ENCODE peak calls at places on chromosomes 1 and 21, in five cellular contexts. L is cardiac fibroblast, J is brain microvascular endothelial cell, F is esophagus muscularis mucosa, B is colonic mucosa. U is an unnamed sample.

GRCh38 chr1:189904509-189904908 is 573.2 kb downstream of the BRINP3 start:
- DNase-seq in L (no peak), J (no peak), F (no peak), B (no peak), U (no peak)

GRCh38 chr1:8520483-8520966 is 202.6 kb downstream of the SLC45A1 start:
- DNase-seq in L (no peak), J (no peak), F (no peak), B (no peak), U (no peak)

GRCh38 chr1:91871994-91872393 is 14.0 kb downstream of the TGFBR3 start:
- DNase-seq in L (peak; percentile 63), J (no peak), F (no peak), B (no peak), U (peak; percentile 75)

GRCh38 chr1:101436100-101436511 is 199.3 kb downstream of the S1PR1 start:
- DNase-seq in L (no peak), J (no peak), F (no peak), B (no peak), U (no peak)

GRCh38 chr1:35524106-35524505 is 33.1 kb downstream of the KIAA0319L start:
- DNase-seq in L (no peak), J (no peak), F (no peak), B (no peak), U (no peak)

GRCh38 chr1:53592985-53593757 is 134.0 kb downstream of the DMRTB1 start:
- DNase-seq in L (no peak), J (no peak), F (no peak), B (no peak), U (no peak)

GRCh38 chr1:158045639-158046038 is 52.2 kb downstream of the KIRREL1 start:
- DNase-seq in L (peak; percentile 90), J (peak; percentile 75), F (no peak), B (peak; percentile 28), U (peak; percentile 72)

GRCh38 chr1:162178432-162178831 is 108.9 kb downstream of the NOS1AP start:
- DNase-seq in L (no peak), J (no peak), F (no peak), B (no peak), U (no peak)

GRCh38 chr1:9279172-9279840 is 13.4 kb upstream of the SPSB1 start:
- DNase-seq in L (no peak), J (no peak), F (no peak), B (peak; percentile 88), U (no peak)

GRCh38 chr1:205613854-205614412 is 17.9 kb downstream of the ELK4 start:
- DNase-seq in L (no peak), J (no peak), F (no peak), B (no peak), U (no peak)

GRCh38 chr21:45334134-45334533 is 46.4 kb upstream of the POFUT2 start:
- DNase-seq in L (no peak), J (no peak), F (no peak), B (no peak), U (no peak)

GRCh38 chr1:200535605-200536004 is 84.9 kb downstream of the KIF14 start:
- DNase-seq in L (no peak), J (no peak), F (no peak), B (peak; percentile 38), U (peak; percentile 16)

GRCh38 chr1:66996018-66996682 is 57.8 kb downstream of the SLC35D1 start:
- DNase-seq in L (peak; percentile 85), J (peak; percentile 74), F (no peak), B (peak; percentile 75), U (peak; percentile 76)

GRCh38 chr1:101738475-101738874 is 258.3 kb downstream of the OLFM3 start:
- DNase-seq in L (peak; percentile 58), J (no peak), F (no peak), B (no peak), U (peak; percentile 3)

GRCh38 chr1:66330711-66331110 is 203.2 kb upstream of the SGIP1 start:
- DNase-seq in L (peak; percentile 59), J (no peak), F (no peak), B (no peak), U (peak; percentile 58)

GRCh38 chr1:104125935-104126334 is 376.2 kb downstream of the AMY1C start:
- DNase-seq in L (no peak), J (no peak), F (no peak), B (no peak), U (no peak)

GRCh38 chr1:183487686-183488442 is 15.6 kb downstream of the SMG7 start:
- DNase-seq in L (no peak), J (no peak), F (no peak), B (no peak), U (no peak)

GRCh38 chr1:159088050-159088449 is 11.5 kb upstream of the AIM2 start:
- DNase-seq in L (peak; percentile 80), J (peak; percentile 60), F (no peak), B (no peak), U (peak; percentile 56)

GRCh38 chr1:225426395-225427248 is 1.2 kb downstream of the LBR start:
- DNase-seq in L (peak; percentile 35), J (no peak), F (no peak), B (peak; percentile 52), U (peak; percentile 42)

GRCh38 chr1:29417558-29417858 is 181.2 kb downstream of the PTPRU start:
- DNase-seq in L (no peak), J (no peak), F (no peak), B (no peak), U (no peak)

GRCh38 chr1:116309090-116309870 is 63.8 kb upstream of the ATP1A1 start:
- DNase-seq in L (no peak), J (no peak), F (peak; percentile 82), B (no peak), U (no peak)

GRCh38 chr1:47211796-47212269 is 20.2 kb downstream of the TAL1 start:
- DNase-seq in L (peak; percentile 80), J (no peak), F (no peak), B (peak; percentile 28), U (no peak)

GRCh38 chr21:23130308-23130707 is 2132.1 kb downstream of the NCAM2 start:
- DNase-seq in L (no peak), J (no peak), F (no peak), B (no peak), U (no peak)

DNA sequence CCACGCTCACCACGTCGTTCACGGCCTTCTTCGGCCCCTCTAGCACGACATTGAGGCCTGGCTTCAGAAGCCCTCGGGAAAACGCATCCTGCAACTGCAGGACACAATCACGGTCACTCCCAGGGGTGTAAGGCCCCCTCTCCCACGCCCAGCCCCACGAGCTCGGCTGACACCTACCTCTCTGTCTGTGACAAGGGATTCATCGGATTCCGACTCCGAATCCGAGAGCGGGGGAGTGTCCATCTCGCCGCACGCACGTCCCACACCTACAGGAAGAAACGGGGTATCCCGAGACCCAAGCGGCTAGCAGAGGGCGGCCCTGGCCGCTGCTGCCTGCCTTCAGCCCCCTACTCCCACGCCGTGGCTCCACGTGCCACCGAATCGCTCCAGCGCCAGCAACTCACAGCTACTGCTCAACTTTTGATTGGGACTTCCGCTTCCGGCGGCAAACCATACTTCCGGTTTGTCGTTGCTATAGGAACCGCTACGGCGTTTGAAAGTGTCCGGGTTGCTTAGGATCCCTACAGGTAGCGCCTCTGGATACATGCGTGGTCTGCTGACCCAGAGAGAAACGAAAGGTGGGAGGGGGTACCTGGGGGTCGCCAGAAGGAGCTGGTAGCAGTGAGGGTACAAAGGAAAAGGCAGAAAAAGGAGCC is at the start of the genes CFAP57 and EBNA1BP2:
- DNase-seq in L (peak; percentile 95), J (peak; percentile 95), F (peak; percentile 98), B (peak; percentile 93), U (peak; percentile 95)
- H3K4me3 ChIP-seq in L (peak within 1 kb of the TSS; percentile 91), J (peak within 1 kb of the TSS; percentile 98), F (peak within 1 kb of the TSS; percentile 65), B (peak within 1 kb of the TSS; percentile 85), U (peak within 1 kb of the TSS; percentile 99)

GRCh38 chr1:68051475-68051874 is 1.0 kb upstream of the DIRAS3 start:
- DNase-seq in L (peak; percentile 82), J (peak; percentile 67), F (no peak), B (peak; percentile 26), U (peak; percentile 70)
- TF ChIP-seq CTCF in L (peak; percentile 73), J (peak; percentile 80), F (no peak), B (no peak), U (peak; percentile 61)

DNA sequence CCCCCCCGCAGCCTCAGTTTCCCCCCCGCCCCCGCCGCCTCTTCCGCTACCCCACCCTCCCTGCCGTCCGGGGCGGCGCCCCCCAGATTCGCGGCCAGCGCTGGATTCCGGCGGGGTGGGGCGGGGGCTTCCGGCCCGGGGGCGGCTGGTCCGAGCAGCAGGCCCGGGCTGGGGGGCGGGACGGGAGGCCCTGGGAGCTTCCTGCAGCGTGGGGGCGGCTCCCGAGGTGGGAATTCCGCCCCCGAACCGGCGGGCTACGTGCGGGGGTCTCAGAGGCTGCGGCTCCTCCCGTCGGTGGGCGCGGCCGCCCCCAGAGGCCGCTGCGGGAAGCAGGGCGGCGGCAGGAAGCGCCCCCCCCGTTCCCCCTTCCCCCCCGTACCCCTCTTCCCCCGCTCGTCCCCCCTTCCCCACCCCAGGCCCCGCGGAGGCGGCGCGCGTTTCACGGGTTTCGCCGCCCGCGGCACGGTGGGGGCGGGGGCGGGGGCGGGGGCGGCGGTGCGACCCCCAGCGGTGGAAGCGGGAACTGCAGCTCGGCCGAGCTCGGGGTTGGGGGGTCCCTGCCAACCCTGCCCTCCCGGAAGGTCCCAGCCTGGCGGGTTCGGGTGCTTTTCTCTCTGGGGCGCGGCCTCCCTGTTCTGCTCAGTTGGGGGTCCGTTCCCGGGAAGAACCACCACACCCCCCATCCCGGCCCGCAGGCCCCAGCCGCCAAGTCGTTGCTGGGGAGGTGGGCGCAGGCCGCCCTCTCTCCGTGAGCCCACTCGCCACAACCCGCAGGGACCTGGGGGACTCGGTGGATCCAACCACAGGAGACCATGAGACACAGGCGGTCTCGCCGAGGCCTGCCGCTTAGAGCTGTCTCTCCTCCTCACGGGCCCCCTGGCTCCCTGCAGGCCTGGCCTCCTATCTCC is 76.3 kb downstream of the MORN1 start:
- DNase-seq in L (peak; percentile 69), J (no peak), F (no peak), B (peak; percentile 48), U (peak; percentile 65)
- H3K4me3 ChIP-seq in L (peak overlapping the region; percentile 50), J (peak overlapping the region; percentile 38), F (peak overlapping the region; percentile 86), B (peak overlapping the region; percentile 56), U (peak overlapping the region; percentile 45)

DNA sequence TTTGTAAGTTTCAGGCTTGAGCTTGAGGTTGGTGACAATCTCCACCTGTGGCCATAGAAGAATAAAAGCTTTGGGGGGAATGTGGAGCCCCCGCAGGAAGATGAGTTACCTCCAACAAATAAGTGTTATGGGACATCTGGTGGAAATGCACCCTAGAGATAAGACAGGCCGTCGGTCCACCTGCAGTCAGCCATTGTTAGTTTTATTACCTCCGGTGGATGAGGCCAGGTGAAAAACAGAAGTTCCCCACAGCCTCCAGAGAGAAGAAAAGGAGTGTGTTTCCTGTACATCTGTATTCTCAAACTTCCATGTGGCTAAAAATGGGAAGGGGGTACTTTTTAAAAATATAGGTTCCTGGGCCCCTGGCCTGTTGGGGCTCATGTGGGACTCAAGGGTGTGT is 137.4 kb downstream of the KAZN start:
- DNase-seq in L (no peak), J (no peak), F (no peak), B (no peak), U (no peak)
- TF ChIP-seq CTCF in L (no peak), J (no peak), F (no peak), B (no peak), U (no peak)